ENCODE peak calls at places on chromosomes 7 and 10, in five cellular contexts. One of them, this sample, is unnamed.

GRCh38 chr10:3635697-3636096 is 149.3 kb downstream of the KLF6 start:
- DNase-seq in activated CD8-positive, alpha-beta memory T cell treated with anti-CD3 and anti-CD28 coated beads for 4 hours: no peak
- DNase-seq in EL: no peak
- DNase-seq in LoVo: peak
- DNase-seq in astrocyte of the spinal cord: no peak
- DNase-seq in this sample: peak

GRCh38 chr7:34362621-34363020 is 295.4 kb upstream of the NPSR1 start:
- DNase-seq in activated CD8-positive, alpha-beta memory T cell treated with anti-CD3 and anti-CD28 coated beads for 4 hours: no peak
- DNase-seq in EL: no peak
- DNase-seq in LoVo: no peak
- DNase-seq in astrocyte of the spinal cord: no peak
- DNase-seq in this sample: no peak

GRCh38 chr7:114302858-114303257 is 111.8 kb upstream of the FOXP2 start:
- DNase-seq in activated CD8-positive, alpha-beta memory T cell treated with anti-CD3 and anti-CD28 coated beads for 4 hours: no peak
- DNase-seq in EL: no peak
- DNase-seq in LoVo: peak
- DNase-seq in astrocyte of the spinal cord: no peak
- DNase-seq in this sample: no peak

GRCh38 chr7:92159-92767 is 100.1 kb upstream of the FAM20C start:
- DNase-seq in activated CD8-positive, alpha-beta memory T cell treated with anti-CD3 and anti-CD28 coated beads for 4 hours: no peak
- DNase-seq in EL: no peak
- DNase-seq in LoVo: no peak
- DNase-seq in astrocyte of the spinal cord: no peak
- DNase-seq in this sample: no peak

GRCh38 chr10:90288403-90288933 is 569.4 kb downstream of the HTR7 start:
- DNase-seq in activated CD8-positive, alpha-beta memory T cell treated with anti-CD3 and anti-CD28 coated beads for 4 hours: no peak
- DNase-seq in EL: peak
- DNase-seq in LoVo: no peak
- DNase-seq in astrocyte of the spinal cord: peak
- DNase-seq in this sample: peak

GRCh38 chr7:69640925-69641594 is 42.8 kb downstream of the AUTS2 start:
- DNase-seq in activated CD8-positive, alpha-beta memory T cell treated with anti-CD3 and anti-CD28 coated beads for 4 hours: no peak
- DNase-seq in EL: no peak
- DNase-seq in LoVo: no peak
- DNase-seq in astrocyte of the spinal cord: no peak
- DNase-seq in this sample: no peak

GRCh38 chr7:155412416-155413253 is 45.3 kb upstream of the EN2 start:
- DNase-seq in activated CD8-positive, alpha-beta memory T cell treated with anti-CD3 and anti-CD28 coated beads for 4 hours: no peak
- DNase-seq in EL: peak
- DNase-seq in LoVo: peak
- DNase-seq in astrocyte of the spinal cord: no peak
- DNase-seq in this sample: no peak

GRCh38 chr10:118939216-118940007 is 90.1 kb upstream of the NANOS1 start:
- DNase-seq in activated CD8-positive, alpha-beta memory T cell treated with anti-CD3 and anti-CD28 coated beads for 4 hours: no peak
- DNase-seq in EL: peak
- DNase-seq in LoVo: no peak
- DNase-seq in astrocyte of the spinal cord: no peak
- DNase-seq in this sample: no peak

GRCh38 chr7:28152594-28152993 is 28.0 kb downstream of the JAZF1 start:
- DNase-seq in activated CD8-positive, alpha-beta memory T cell treated with anti-CD3 and anti-CD28 coated beads for 4 hours: no peak
- DNase-seq in EL: no peak
- DNase-seq in LoVo: no peak
- DNase-seq in astrocyte of the spinal cord: no peak
- DNase-seq in this sample: no peak

GRCh38 chr7:131225619-131226101 is 102.0 kb upstream of the MKLN1 start:
- DNase-seq in activated CD8-positive, alpha-beta memory T cell treated with anti-CD3 and anti-CD28 coated beads for 4 hours: no peak
- DNase-seq in EL: no peak
- DNase-seq in LoVo: peak
- DNase-seq in astrocyte of the spinal cord: peak
- DNase-seq in this sample: no peak

GRCh38 chr7:99124636-99125504 is 19.0 kb downstream of the SMURF1 start:
- DNase-seq in activated CD8-positive, alpha-beta memory T cell treated with anti-CD3 and anti-CD28 coated beads for 4 hours: no peak
- DNase-seq in EL: no peak
- DNase-seq in LoVo: no peak
- DNase-seq in astrocyte of the spinal cord: no peak
- DNase-seq in this sample: no peak

GRCh38 chr10:79055100-79055782 is 13.5 kb upstream of the ZMIZ1 start:
- DNase-seq in activated CD8-positive, alpha-beta memory T cell treated with anti-CD3 and anti-CD28 coated beads for 4 hours: no peak
- DNase-seq in EL: no peak
- DNase-seq in LoVo: no peak
- DNase-seq in astrocyte of the spinal cord: no peak
- DNase-seq in this sample: no peak

GRCh38 chr7:84614821-84615506 is 420.4 kb upstream of the SEMA3A start:
- DNase-seq in activated CD8-positive, alpha-beta memory T cell treated with anti-CD3 and anti-CD28 coated beads for 4 hours: no peak
- DNase-seq in EL: peak
- DNase-seq in LoVo: no peak
- DNase-seq in astrocyte of the spinal cord: no peak
- DNase-seq in this sample: no peak

GRCh38 chr7:122902751-122903495 is 16.7 kb upstream of the CADPS2 start:
- DNase-seq in activated CD8-positive, alpha-beta memory T cell treated with anti-CD3 and anti-CD28 coated beads for 4 hours: no peak
- DNase-seq in EL: peak
- DNase-seq in LoVo: no peak
- DNase-seq in astrocyte of the spinal cord: no peak
- DNase-seq in this sample: no peak

GRCh38 chr10:116722736-116723427 is 19.5 kb downstream of the HSPA12A start:
- DNase-seq in activated CD8-positive, alpha-beta memory T cell treated with anti-CD3 and anti-CD28 coated beads for 4 hours: no peak
- DNase-seq in EL: no peak
- DNase-seq in LoVo: no peak
- DNase-seq in astrocyte of the spinal cord: no peak
- DNase-seq in this sample: no peak

GRCh38 chr7:79982151-79982770 is 152.4 kb upstream of the GNAI1 start:
- DNase-seq in activated CD8-positive, alpha-beta memory T cell treated with anti-CD3 and anti-CD28 coated beads for 4 hours: no peak
- DNase-seq in EL: peak
- DNase-seq in LoVo: no peak
- DNase-seq in astrocyte of the spinal cord: peak
- DNase-seq in this sample: no peak

GRCh38 chr7:66099551-66100407 is 14.9 kb upstream of the CRCP start:
- DNase-seq in activated CD8-positive, alpha-beta memory T cell treated with anti-CD3 and anti-CD28 coated beads for 4 hours: no peak
- DNase-seq in EL: peak
- DNase-seq in LoVo: peak
- DNase-seq in astrocyte of the spinal cord: peak
- DNase-seq in this sample: peak

GRCh38 chr10:48763403-48763802 is 78.7 kb downstream of the WDFY4 start:
- DNase-seq in activated CD8-positive, alpha-beta memory T cell treated with anti-CD3 and anti-CD28 coated beads for 4 hours: no peak
- DNase-seq in EL: no peak
- DNase-seq in LoVo: no peak
- DNase-seq in astrocyte of the spinal cord: no peak
- DNase-seq in this sample: no peak

GRCh38 chr7:69799048-69799697 is 200.9 kb downstream of the AUTS2 start:
- DNase-seq in activated CD8-positive, alpha-beta memory T cell treated with anti-CD3 and anti-CD28 coated beads for 4 hours: no peak
- DNase-seq in EL: no peak
- DNase-seq in LoVo: no peak
- DNase-seq in astrocyte of the spinal cord: no peak
- DNase-seq in this sample: no peak

GRCh38 chr7:37971491-37971890 is 51.1 kb downstream of the EPDR1 start:
- DNase-seq in activated CD8-positive, alpha-beta memory T cell treated with anti-CD3 and anti-CD28 coated beads for 4 hours: no peak
- DNase-seq in EL: no peak
- DNase-seq in LoVo: no peak
- DNase-seq in astrocyte of the spinal cord: no peak
- DNase-seq in this sample: no peak

GRCh38 chr7:48876087-48876486 is 48.3 kb upstream of the CDC14C start:
- DNase-seq in activated CD8-positive, alpha-beta memory T cell treated with anti-CD3 and anti-CD28 coated beads for 4 hours: no peak
- DNase-seq in EL: no peak
- DNase-seq in LoVo: no peak
- DNase-seq in astrocyte of the spinal cord: no peak
- DNase-seq in this sample: no peak

GRCh38 chr10:71837085-71837827 is 13.8 kb downstream of the PSAP start:
- DNase-seq in activated CD8-positive, alpha-beta memory T cell treated with anti-CD3 and anti-CD28 coated beads for 4 hours: no peak
- DNase-seq in EL: no peak
- DNase-seq in LoVo: no peak
- DNase-seq in astrocyte of the spinal cord: no peak
- DNase-seq in this sample: no peak

GRCh38 chr7:47361746-47362215 is 220.1 kb downstream of the TNS3 start:
- DNase-seq in activated CD8-positive, alpha-beta memory T cell treated with anti-CD3 and anti-CD28 coated beads for 4 hours: no peak
- DNase-seq in EL: peak
- DNase-seq in LoVo: peak
- DNase-seq in astrocyte of the spinal cord: peak
- DNase-seq in this sample: no peak

GRCh38 chr7:15603124-15603523 is 41.3 kb upstream of the AGMO start:
- DNase-seq in activated CD8-positive, alpha-beta memory T cell treated with anti-CD3 and anti-CD28 coated beads for 4 hours: no peak
- DNase-seq in EL: peak
- DNase-seq in LoVo: no peak
- DNase-seq in astrocyte of the spinal cord: peak
- DNase-seq in this sample: no peak

GRCh38 chr10:46311501-46311951 is 24.7 kb downstream of the ANTXRL start:
- DNase-seq in activated CD8-positive, alpha-beta memory T cell treated with anti-CD3 and anti-CD28 coated beads for 4 hours: no peak
- DNase-seq in EL: no peak
- DNase-seq in LoVo: no peak
- DNase-seq in astrocyte of the spinal cord: no peak
- DNase-seq in this sample: no peak

This sample was measured in LNCaP clone FGC.